ENCODE peak calls at places on chromosomes 1 and 21, in five cellular contexts. P is activated T-cell treated with anti-CD3 and anti-CD28 coated beads for 1 hour, A is iris pigment epithelial cell, Z is PC-3, S is left ventricle myocardium inferior. E is an unnamed sample.

GRCh38 chr1:31814631-31815306 is 1.1 kb downstream of the SPOCD1 start:
- DNase-seq in P (no peak), A (no peak), Z (no peak), S (no peak), E (peak)

GRCh38 chr21:14382835-14383595 is at the start of gene HSPA13:
- DNase-seq in P (peak), A (peak), Z (peak), S (peak), E (peak)

GRCh38 chr1:199742547-199742946 is 285.0 kb upstream of the NR5A2 start:
- DNase-seq in P (no peak), A (peak), Z (peak), S (no peak), E (no peak)

GRCh38 chr1:110336300-110337039 is 2.7 kb upstream of the RBM15 start:
- DNase-seq in P (no peak), A (no peak), Z (peak), S (no peak), E (no peak)

GRCh38 chr1:156931974-156932710 is 11.7 kb downstream of the LRRC71 start:
- DNase-seq in P (no peak), A (no peak), Z (no peak), S (no peak), E (no peak)

GRCh38 chr1:32786856-32787255 is 30.3 kb downstream of the YARS1 start:
- DNase-seq in P (no peak), A (peak), Z (peak), S (no peak), E (no peak)

GRCh38 chr21:45264919-45265515 is 22.7 kb downstream of the POFUT2 start:
- DNase-seq in P (no peak), A (no peak), Z (no peak), S (no peak), E (peak)

GRCh38 chr21:28883931-28884330 is 108.7 kb downstream of the LTN1 start:
- DNase-seq in P (no peak), A (no peak), Z (no peak), S (no peak), E (no peak)

GRCh38 chr1:115980998-115981993 is 5.0 kb downstream of the SLC22A15 start:
- DNase-seq in P (no peak), A (peak), Z (peak), S (no peak), E (no peak)

GRCh38 chr1:26218906-26219494 is 15.0 kb upstream of the CEP85 start:
- DNase-seq in P (no peak), A (no peak), Z (no peak), S (peak), E (no peak)

GRCh38 chr1:160481979-160482596 is 41.0 kb downstream of the SLAMF6 start:
- DNase-seq in P (no peak), A (no peak), Z (no peak), S (no peak), E (no peak)

GRCh38 chr1:189616893-189617292 is 860.8 kb downstream of the BRINP3 start:
- DNase-seq in P (no peak), A (peak), Z (peak), S (no peak), E (no peak)

GRCh38 chr1:19448491-19449439 is 36.6 kb downstream of the CAPZB start:
- DNase-seq in P (no peak), A (peak), Z (peak), S (peak), E (no peak)

GRCh38 chr1:234597894-234598293 is 12.1 kb downstream of the IRF2BP2 start:
- DNase-seq in P (peak), A (peak), Z (peak), S (peak), E (no peak)

GRCh38 chr1:64042331-64043100 is 160.9 kb upstream of the UBE2U start:
- DNase-seq in P (no peak), A (peak), Z (peak), S (no peak), E (peak)

GRCh38 chr1:155880856-155881255 is 21.5 kb downstream of the SYT11 start:
- DNase-seq in P (no peak), A (no peak), Z (no peak), S (no peak), E (no peak)

GRCh38 chr1:159817276-159818041 is 9.2 kb upstream of the SLAMF8 start:
- DNase-seq in P (no peak), A (peak), Z (peak), S (no peak), E (no peak)

GRCh38 chr1:35557118-35557610 is at the start of gene KIAA0319L:
- DNase-seq in P (no peak), A (no peak), Z (peak), S (peak), E (peak)

GRCh38 chr21:18951291-18952038 is 547.9 kb upstream of the TMPRSS15 start:
- DNase-seq in P (no peak), A (no peak), Z (peak), S (no peak), E (peak)

GRCh38 chr1:42479621-42480020 is 16.5 kb downstream of the CCDC30 start:
- DNase-seq in P (no peak), A (peak), Z (peak), S (no peak), E (no peak)

GRCh38 chr1:52007228-52008073 is 17.0 kb upstream of the RAB3B start:
- DNase-seq in P (no peak), A (peak), Z (no peak), S (no peak), E (no peak)

GRCh38 chr21:45464309-45464708 is 59.3 kb downstream of the COL18A1 start:
- DNase-seq in P (no peak), A (no peak), Z (no peak), S (peak), E (no peak)

GRCh38 chr21:45995686-45996179 is 14.2 kb downstream of the COL6A1 start:
- DNase-seq in P (no peak), A (no peak), Z (peak), S (peak), E (no peak)

GRCh38 chr1:234495231-234495990 is 16.4 kb upstream of the TARBP1 start:
- DNase-seq in P (no peak), A (peak), Z (peak), S (no peak), E (no peak)

E was measured in testis.